ENCODE peak calls at places on chromosomes 1 and 21, in eight cellular contexts. A is CD8-positive, alpha-beta T cell; R is IMR-90; S is esophagus muscularis mucosa; M is lower lobe of right lung; G is left ventricle myocardium inferior; E is GM23248; B is HepG2. K is an unnamed sample.

GRCh38 chr1:218433744-218434143 is 88.6 kb downstream of the TGFB2 start:
- DNase-seq in A (no peak), R (peak), S (no peak), M (no peak), G (no peak), E (peak), B (no peak), K (no peak)

GRCh38 chr1:181647314-181648035 is 164.2 kb downstream of the CACNA1E start:
- DNase-seq in A (no peak), R (no peak), S (no peak), M (no peak), G (no peak), E (peak), B (no peak), K (peak)

GRCh38 chr1:248144513-248145198 is at the start of gene OR2M5:
- DNase-seq in A (no peak), R (no peak), S (no peak), M (no peak), G (no peak), E (no peak), B (no peak), K (no peak)

GRCh38 chr1:234589064-234589765 is 20.8 kb downstream of the IRF2BP2 start:
- DNase-seq in A (no peak), R (no peak), S (peak), M (no peak), G (no peak), E (peak), B (no peak), K (no peak)

GRCh38 chr1:1080122-1080753 is 6.1 kb upstream of the RNF223 start:
- DNase-seq in A (no peak), R (peak), S (no peak), M (peak), G (peak), E (peak), B (peak), K (no peak)

GRCh38 chr1:172976222-172977041 is 74.3 kb downstream of the TNFSF18 start:
- DNase-seq in A (no peak), R (peak), S (no peak), M (no peak), G (no peak), E (peak), B (peak), K (peak)

GRCh38 chr1:25610822-25611630 is 5.6 kb upstream of the MAN1C1 start:
- DNase-seq in A (no peak), R (peak), S (peak), M (no peak), G (no peak), E (peak), B (no peak), K (no peak)

GRCh38 chr1:99737016-99737415 is 29.4 kb downstream of the FRRS1 start:
- DNase-seq in A (no peak), R (peak), S (no peak), M (no peak), G (no peak), E (peak), B (peak), K (no peak)

GRCh38 chr1:94679336-94680007 is 137.9 kb upstream of the F3 start:
- DNase-seq in A (no peak), R (no peak), S (no peak), M (no peak), G (peak), E (peak), B (no peak), K (no peak)

GRCh38 chr1:153612755-153613331 is at the start of gene S100A16:
- DNase-seq in A (peak), R (peak), S (no peak), M (peak), G (peak), E (peak), B (no peak), K (peak)

GRCh38 chr1:232570007-232570406 is 59.9 kb downstream of the SIPA1L2 start:
- DNase-seq in A (no peak), R (peak), S (no peak), M (no peak), G (no peak), E (no peak), B (no peak), K (no peak)

GRCh38 chr1:166905930-166906329 is 29.9 kb upstream of the TADA1 start:
- DNase-seq in A (no peak), R (peak), S (no peak), M (no peak), G (no peak), E (peak), B (no peak), K (no peak)

GRCh38 chr1:206962269-206962668 is 8.0 kb downstream of the FCAMR start:
- DNase-seq in A (no peak), R (no peak), S (no peak), M (no peak), G (no peak), E (no peak), B (no peak), K (no peak)

GRCh38 chr1:50077273-50077672 is 31.4 kb upstream of the ELAVL4 start:
- DNase-seq in A (no peak), R (no peak), S (no peak), M (no peak), G (no peak), E (no peak), B (no peak), K (no peak)

GRCh38 chr1:207804746-207805468 is 53.1 kb downstream of the CD46 start:
- DNase-seq in A (no peak), R (no peak), S (peak), M (no peak), G (no peak), E (no peak), B (no peak), K (no peak)

GRCh38 chr1:109104364-109105151 is 9.4 kb upstream of the ELAPOR1 start:
- DNase-seq in A (no peak), R (peak), S (no peak), M (no peak), G (no peak), E (peak), B (no peak), K (no peak)

GRCh38 chr1:28341591-28341990 is 12.8 kb downstream of the MED18 start:
- DNase-seq in A (no peak), R (peak), S (no peak), M (no peak), G (no peak), E (peak), B (no peak), K (peak)

GRCh38 chr1:78996791-78997190 is 9.7 kb downstream of the ADGRL4 start:
- DNase-seq in A (no peak), R (no peak), S (no peak), M (no peak), G (no peak), E (no peak), B (no peak), K (no peak)

GRCh38 chr21:17613242-17613676 is 558 bp upstream of the BTG3 start:
- DNase-seq in A (peak), R (no peak), S (no peak), M (peak), G (no peak), E (peak), B (no peak), K (no peak)

GRCh38 chr1:44447051-44447806 is 42.2 kb downstream of the RNF220 start:
- DNase-seq in A (no peak), R (no peak), S (no peak), M (no peak), G (no peak), E (peak), B (no peak), K (peak)

GRCh38 chr1:22689505-22689904 is 21.1 kb upstream of the EPHB2 start:
- DNase-seq in A (no peak), R (peak), S (no peak), M (no peak), G (no peak), E (peak), B (peak), K (peak)

GRCh38 chr1:30728832-30729638 is 5.7 kb upstream of the MATN1 start:
- DNase-seq in A (no peak), R (no peak), S (no peak), M (no peak), G (no peak), E (no peak), B (no peak), K (no peak)

GRCh38 chr1:25219661-25220251 is 12.5 kb downstream of the SYF2 start:
- DNase-seq in A (no peak), R (no peak), S (no peak), M (no peak), G (no peak), E (no peak), B (no peak), K (no peak)

GRCh38 chr1:200027264-200027823 is at the start of gene NR5A2:
- DNase-seq in A (no peak), R (no peak), S (no peak), M (no peak), G (no peak), E (no peak), B (peak), K (no peak)
- H3K27ac ChIP-seq in A (no peak), R (no peak), S (no peak), M (no peak), G (no peak), E (no peak), B (no peak), K (no peak)

GRCh38 chr21:41777934-41778815 is 11.3 kb upstream of the RIPK4 start:
- DNase-seq in A (no peak), R (peak), S (peak), M (peak), G (peak), E (peak), B (peak), K (no peak)
- H3K27ac ChIP-seq in A (no peak), R (no peak), S (no peak), M (no peak), G (no peak), E (peak), B (no peak), K (peak)

GRCh38 chr21:35606136-35606535 is 454.2 kb downstream of the SETD4 start:
- DNase-seq in A (no peak), R (no peak), S (no peak), M (no peak), G (no peak), E (no peak), B (no peak), K (no peak)
- H3K27ac ChIP-seq in A (no peak), R (no peak), S (no peak), M (no peak), G (no peak), E (no peak), B (no peak), K (peak)

DNA sequence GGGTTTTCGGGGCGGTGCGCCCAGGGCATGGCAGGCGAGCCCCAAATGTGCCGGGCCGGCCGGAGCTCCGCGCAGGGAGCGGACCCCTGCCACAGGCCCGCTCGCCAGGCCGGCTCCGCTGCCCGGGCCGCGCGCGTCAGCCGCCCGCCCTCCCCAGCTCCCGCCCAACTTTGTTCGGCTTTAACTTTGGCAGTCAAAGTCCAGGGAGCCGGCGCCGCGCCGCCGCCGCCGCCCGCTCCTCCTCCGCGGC is 488 bp downstream of the SLC35D1 start:
- DNase-seq in A (peak), R (no peak), S (no peak), M (no peak), G (peak), E (peak), B (peak), K (no peak)
- H3K27ac ChIP-seq in A (peak), R (peak), S (peak), M (peak), G (peak), E (peak), B (peak), K (peak)

DNA sequence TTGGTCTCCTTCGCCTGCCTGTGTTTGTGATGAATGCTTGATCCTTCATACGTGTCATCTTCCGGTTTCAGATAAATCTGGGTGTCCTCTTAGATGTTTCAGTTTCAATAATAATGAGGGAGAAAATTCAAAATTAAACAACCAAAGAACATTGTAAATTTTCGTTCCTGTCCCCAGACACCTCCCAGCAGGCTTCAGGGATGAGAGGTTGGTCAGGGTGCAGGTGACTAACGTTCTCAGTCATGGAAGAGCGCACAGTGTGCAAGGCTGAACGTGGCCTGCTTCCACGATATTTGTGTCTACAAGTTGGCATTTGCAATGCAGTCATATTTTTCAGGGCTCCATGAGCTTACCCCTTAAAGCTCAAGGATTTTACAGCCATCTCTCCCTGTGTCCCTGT is 147.1 kb upstream of the ARHGEF16 start:
- DNase-seq in A (peak), R (no peak), S (no peak), M (no peak), G (no peak), E (no peak), B (no peak), K (no peak)
- H3K27ac ChIP-seq in A (no peak), R (no peak), S (no peak), M (no peak), G (no peak), E (peak), B (no peak), K (no peak)

GRCh38 chr1:212286437-212287131 is 1.4 kb downstream of the PPP2R5A start:
- DNase-seq in A (peak), R (peak), S (no peak), M (no peak), G (no peak), E (peak), B (no peak), K (no peak)
- H3K27ac ChIP-seq in A (peak), R (peak), S (peak), M (peak), G (peak), E (peak), B (peak), K (peak)

DNA sequence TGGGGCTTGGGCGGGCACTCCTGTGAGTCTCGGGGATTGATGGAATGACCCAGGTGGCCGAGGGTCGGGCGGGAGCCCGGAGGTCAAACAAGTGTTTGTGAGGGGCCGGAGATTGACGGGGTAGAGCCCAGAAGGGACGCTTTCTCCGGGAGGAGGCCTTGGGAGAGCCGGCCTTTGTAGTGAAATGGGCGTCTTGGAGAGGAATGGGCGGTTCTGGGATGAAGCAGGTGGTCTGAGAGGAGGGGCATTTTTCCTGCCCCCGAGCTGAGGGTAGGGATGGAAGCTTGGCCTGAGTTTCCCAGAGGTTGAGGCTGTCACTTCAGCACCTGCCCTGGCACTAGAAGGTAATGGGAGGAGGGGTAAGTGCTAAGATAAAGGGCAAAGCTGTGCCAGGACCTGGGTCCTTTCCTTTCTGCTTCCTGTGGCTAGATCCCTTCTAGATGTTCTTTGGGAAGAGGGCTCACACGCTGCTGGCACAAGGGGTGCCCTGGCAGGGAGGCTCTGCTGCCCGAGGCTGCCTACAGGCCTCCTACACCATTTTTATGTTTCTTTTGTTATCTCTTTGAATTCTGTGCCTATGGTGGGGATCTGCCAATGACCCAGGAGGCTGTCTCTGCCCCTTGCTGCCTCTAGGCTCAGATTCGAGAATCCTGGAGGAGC is 56.1 kb downstream of the NDUFS5 start:
- DNase-seq in A (no peak), R (no peak), S (no peak), M (no peak), G (no peak), E (no peak), B (no peak), K (no peak)
- H3K27ac ChIP-seq in A (no peak), R (no peak), S (peak), M (no peak), G (no peak), E (no peak), B (no peak), K (no peak)

GRCh38 chr1:29673669-29674624 is 437.6 kb downstream of the PTPRU start:
- DNase-seq in A (no peak), R (no peak), S (peak), M (no peak), G (no peak), E (no peak), B (no peak), K (no peak)

GRCh38 chr1:29676496-29676895 is 440.2 kb downstream of the PTPRU start:
- DNase-seq in A (no peak), R (no peak), S (no peak), M (no peak), G (no peak), E (no peak), B (no peak), K (no peak)

GRCh38 chr1:29677028-29678024 is 441.0 kb downstream of the PTPRU start:
- DNase-seq in A (no peak), R (no peak), S (peak), M (no peak), G (no peak), E (no peak), B (no peak), K (no peak)

GRCh38 chr1:29674625-29675326 is 438.5 kb downstream of the PTPRU start:
- DNase-seq in A (no peak), R (no peak), S (peak), M (no peak), G (no peak), E (no peak), B (no peak), K (no peak)

GRCh38 chr1:29675481-29676263 is 439.4 kb downstream of the PTPRU start:
- DNase-seq in A (no peak), R (no peak), S (peak), M (no peak), G (no peak), E (no peak), B (no peak), K (no peak)
- H3K27ac ChIP-seq in A (no peak), R (no peak), S (no peak), M (no peak), G (no peak), E (no peak), B (no peak), K (no peak)

GRCh38 chr1:8423134-8423701 is 105.3 kb downstream of the SLC45A1 start:
- DNase-seq in A (peak), R (no peak), S (no peak), M (peak), G (peak), E (peak), B (no peak), K (no peak)
- H3K27ac ChIP-seq in A (peak), R (peak), S (peak), M (peak), G (peak), E (peak), B (peak), K (peak)